ENCODE peak calls at places on chromosomes 5 and 9, in six cellular contexts. R is PC-9, I is BJ, M is astrocyte of the spinal cord, H is HAP-1, Y is GM12878. U is an unnamed sample.

GRCh38 chr5:6728011-6728794 is 15.0 kb downstream of the TENT4A start:
- DNase-seq in R (no peak), M (no peak), H (no peak), I (no peak), Y (no peak), U (peak; percentile 84)

GRCh38 chr9:27726244-27727141 is 153.2 kb upstream of the C9orf72 start:
- DNase-seq in R (no peak), M (peak; percentile 71), H (peak; percentile 49), Y (peak; percentile 20), I (no peak), U (peak; percentile 69)

GRCh38 chr5:1300581-1301083 is 5.8 kb upstream of the TERT start:
- DNase-seq in I (no peak), R (no peak), Y (no peak), H (no peak), M (no peak), U (no peak)

GRCh38 chr9:77647659-77648457 is at the start of gene GNA14:
- DNase-seq in H (no peak), M (peak; percentile 27), I (no peak), R (no peak), Y (no peak), U (no peak)

GRCh38 chr9:84293001-84293798 is 47.4 kb downstream of the SLC28A3 start:
- DNase-seq in R (no peak), M (no peak), H (peak; percentile 99), I (no peak), Y (peak; percentile 67), U (peak; percentile 77)

GRCh38 chr9:16138961-16139441 is 586.2 kb downstream of the CCDC171 start:
- DNase-seq in R (no peak), M (peak; percentile 95), I (no peak), Y (no peak), H (no peak), U (no peak)

GRCh38 chr5:135236951-135237791 is 161.9 kb downstream of the MACROH2A1 start:
- DNase-seq in M (no peak), R (no peak), H (no peak), I (no peak), Y (no peak), U (no peak)

GRCh38 chr5:93348231-93348630 is 232.8 kb downstream of the NR2F1-AS1 start:
- DNase-seq in M (peak; percentile 82), H (no peak), I (no peak), R (no peak), Y (no peak), U (no peak)

GRCh38 chr5:122099060-122099790 is 21.2 kb upstream of the LOX start:
- DNase-seq in H (no peak), M (peak; percentile 80), R (peak; percentile 68), Y (no peak), I (no peak), U (no peak)

GRCh38 chr9:131291795-131292315 is 2.3 kb downstream of the PLPP7 start:
- DNase-seq in M (no peak), Y (no peak), I (no peak), H (no peak), R (no peak), U (no peak)

GRCh38 chr9:131292937-131293336 is 3.4 kb downstream of the PLPP7 start:
- DNase-seq in M (no peak), Y (no peak), I (no peak), R (no peak), H (no peak), U (no peak)

GRCh38 chr9:131289301-131290038 is at the start of gene PLPP7:
- DNase-seq in H (no peak), Y (no peak), M (peak; percentile 65), R (no peak), I (no peak), U (peak; percentile 29)

GRCh38 chr9:131290039-131290766 is 680 bp downstream of the PLPP7 start:
- DNase-seq in Y (no peak), R (no peak), M (no peak), I (no peak), H (no peak), U (no peak)

DNA sequence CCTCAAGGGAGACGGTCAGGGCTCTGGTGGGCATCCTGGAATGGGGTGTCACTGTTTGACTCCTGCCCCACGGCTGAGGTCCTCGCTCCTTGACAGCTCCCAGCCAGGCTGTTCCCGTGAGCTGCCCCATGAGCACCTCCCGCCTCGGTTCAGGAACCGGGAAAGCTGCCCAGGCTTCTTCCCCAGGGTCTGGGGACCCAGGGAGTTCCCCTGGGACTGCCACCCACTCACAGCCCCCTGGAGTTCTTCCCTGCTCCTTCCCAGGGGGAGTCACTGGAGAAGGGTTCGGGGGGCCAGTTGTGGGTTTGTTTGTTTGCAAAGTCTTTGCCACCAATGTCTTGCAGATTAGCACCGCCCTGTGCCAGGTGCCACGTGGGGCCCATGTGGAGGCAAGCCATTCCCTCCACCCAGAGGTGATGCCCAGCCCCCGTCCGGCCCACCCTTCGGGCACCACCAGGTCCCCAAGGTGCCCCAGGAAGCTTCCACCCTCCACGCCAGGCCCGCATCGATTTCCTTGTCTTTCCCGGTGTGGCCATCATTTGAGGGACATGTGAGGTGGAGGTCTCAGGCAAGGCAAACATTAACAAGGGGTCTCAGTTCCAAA is 1.3 kb downstream of the PLPP7 start:
- DNase-seq in I (no peak), M (no peak), H (no peak), R (no peak), Y (no peak), U (no peak)
- H3K4me3 ChIP-seq in I (peak overlapping the region; percentile 35), M (no peak overlapping the region), H (no peak overlapping the region), R (no peak overlapping the region), Y (no peak overlapping the region), U (no peak overlapping the region)

DNA sequence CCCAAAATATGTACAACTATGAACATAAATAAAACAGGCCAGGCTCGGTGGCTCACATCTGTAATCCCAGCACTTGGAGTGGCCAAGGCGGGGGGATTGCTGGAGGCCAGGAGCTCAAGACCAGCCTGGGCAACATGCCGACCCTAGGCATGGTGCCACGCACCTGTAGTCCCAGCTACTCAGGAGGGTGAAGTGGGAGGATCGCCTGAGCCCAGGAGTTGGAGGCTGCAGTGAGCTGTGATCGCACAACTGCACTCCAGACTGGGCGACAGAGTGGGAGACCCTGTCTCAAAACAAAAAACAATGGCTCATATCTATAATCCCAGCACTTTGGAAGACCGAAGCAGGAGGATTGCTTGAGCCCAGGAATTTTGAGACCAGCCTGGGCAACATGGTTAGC is 1.5 kb downstream of the HAUS6 start:
- DNase-seq in R (no peak), M (no peak), I (no peak), Y (no peak), H (no peak), U (no peak)
- H3K4me3 ChIP-seq in R (peak overlapping the region; percentile 64), M (no peak overlapping the region), I (no peak overlapping the region), Y (peak overlapping the region; percentile 80), H (peak overlapping the region; percentile 79), U (peak overlapping the region; percentile 72)

DNA sequence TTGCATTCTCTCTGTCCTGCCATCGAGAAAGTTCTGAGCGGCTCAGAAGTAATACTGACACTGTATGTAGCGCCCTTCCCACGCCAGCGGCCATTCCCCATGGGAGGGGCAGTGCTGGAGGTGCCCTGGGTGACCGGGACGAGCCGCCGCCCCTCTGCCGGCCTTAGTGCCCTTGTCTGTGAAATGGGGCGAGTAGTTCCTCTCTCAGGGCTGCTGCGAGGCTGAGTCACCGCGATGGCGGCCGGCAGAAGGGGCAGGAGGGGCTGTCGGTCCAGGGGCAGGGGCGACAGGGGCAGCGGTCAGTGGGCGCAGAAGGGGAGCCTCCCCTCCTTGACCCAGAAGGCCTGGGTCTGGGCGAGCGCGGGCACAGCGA is 148.9 kb downstream of the GAPVD1 start:
- DNase-seq in I (no peak), R (no peak), Y (no peak), M (no peak), H (no peak), U (no peak)
- H3K4me3 ChIP-seq in I (no peak overlapping the region), R (peak overlapping the region; percentile 51), Y (no peak overlapping the region), M (no peak overlapping the region), H (peak overlapping the region; percentile 10), U (no peak overlapping the region)

GRCh38 chr9:116157436-116158138 is 4.0 kb downstream of the PAPPA start:
- DNase-seq in Y (no peak), H (no peak), M (peak; percentile 24), I (no peak), R (no peak), U (no peak)
- H3K4me3 ChIP-seq in Y (no peak overlapping the region), H (no peak overlapping the region), M (peak overlapping the region; percentile 20), I (peak overlapping the region; percentile 62), R (no peak overlapping the region), U (no peak overlapping the region)

DNA sequence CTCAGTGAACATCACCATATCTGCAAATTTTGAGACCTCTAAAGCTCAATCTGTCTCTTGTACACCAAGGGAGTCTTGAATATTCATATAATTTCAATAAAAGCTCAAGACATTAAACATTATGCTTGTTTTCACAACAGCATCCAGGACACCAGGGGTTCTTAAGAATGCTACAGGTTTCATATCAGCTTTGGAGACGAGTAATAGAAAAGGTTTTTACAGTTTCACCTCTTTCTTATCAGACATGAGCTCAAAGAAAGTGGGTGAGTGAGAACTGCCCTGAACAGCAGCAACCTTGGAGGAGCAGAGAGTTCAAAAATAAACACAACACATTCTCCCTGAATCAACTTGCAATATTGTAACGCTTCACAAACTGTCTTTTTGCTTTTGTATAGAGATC is 535.5 kb downstream of the PDE4D start:
- DNase-seq in I (no peak), Y (no peak), M (no peak), H (no peak), R (no peak), U (no peak)
- H3K4me3 ChIP-seq in I (no peak overlapping the region), Y (no peak overlapping the region), M (no peak overlapping the region), H (no peak overlapping the region), R (no peak overlapping the region), U (no peak overlapping the region)